ENCODE peak calls at places on chromosome 11, in six cellular contexts. U is Caco-2, W is A549, S is fibroblast of the aortic adventitia, A is HFF-Myc, X is choroid plexus epithelial cell. I is an unnamed sample.

GRCh38 chr11:47917643-47918369 is 62.6 kb upstream of the PTPRJ start:
- DNase-seq in U (peak), W (peak), S (peak), A (peak), X (peak), I (no peak)

GRCh38 chr11:21588754-21589153 is 604.1 kb upstream of the ANO5 start:
- DNase-seq in U (no peak), W (no peak), S (no peak), A (no peak), X (no peak), I (no peak)

GRCh38 chr11:64040684-64041267 is 5.0 kb downstream of the FLRT1 start:
- DNase-seq in U (peak), W (peak), S (no peak), A (no peak), X (no peak), I (no peak)

GRCh38 chr11:35387341-35387982 is 31.9 kb downstream of the SLC1A2 start:
- DNase-seq in U (no peak), W (peak), S (peak), A (no peak), X (no peak), I (no peak)

GRCh38 chr11:47337229-47337924 is 15.1 kb downstream of the MYBPC3 start:
- DNase-seq in U (peak), W (peak), S (no peak), A (no peak), X (no peak), I (no peak)

GRCh38 chr11:848988-849824 is 6.6 kb downstream of the TSPAN4 start:
- DNase-seq in U (peak), W (no peak), S (no peak), A (no peak), X (no peak), I (peak)

GRCh38 chr11:59813364-59813763 is 2.8 kb upstream of the MRPL16 start:
- DNase-seq in U (no peak), W (no peak), S (no peak), A (no peak), X (no peak), I (no peak)

GRCh38 chr11:69371731-69372588 is 78.0 kb downstream of the MYEOV start:
- DNase-seq in U (no peak), W (no peak), S (no peak), A (no peak), X (no peak), I (no peak)

GRCh38 chr11:123111465-123111864 is 49.5 kb upstream of the HSPA8 start:
- DNase-seq in U (peak), W (peak), S (peak), A (no peak), X (peak), I (peak)

GRCh38 chr11:1238767-1239595 is 16.1 kb downstream of the MUC5B start:
- DNase-seq in U (peak), W (no peak), S (no peak), A (no peak), X (no peak), I (no peak)

GRCh38 chr11:6320411-6321207 is at the start of gene CAVIN3:
- DNase-seq in U (peak), W (peak), S (peak), A (no peak), X (peak), I (no peak)

GRCh38 chr11:112769170-112769569 is 192.1 kb upstream of the NCAM1 start:
- DNase-seq in U (no peak), W (no peak), S (no peak), A (no peak), X (no peak), I (no peak)

GRCh38 chr11:14413307-14414072 is 54.5 kb upstream of the RRAS2 start:
- DNase-seq in U (peak), W (peak), S (peak), A (no peak), X (peak), I (no peak)

GRCh38 chr11:36157151-36157519 is 132.1 kb downstream of the COMMD9 start:
- DNase-seq in U (no peak), W (no peak), S (peak), A (no peak), X (no peak), I (no peak)

GRCh38 chr11:1230456-1231395 is 7.9 kb downstream of the MUC5B start:
- DNase-seq in U (peak), W (no peak), S (no peak), A (no peak), X (no peak), I (peak)

GRCh38 chr11:36313073-36313472 is 17.0 kb downstream of the PRR5L start:
- DNase-seq in U (no peak), W (no peak), S (no peak), A (no peak), X (no peak), I (no peak)

GRCh38 chr11:88335284-88335683 is 2.3 kb downstream of the CTSC start:
- DNase-seq in U (no peak), W (no peak), S (no peak), A (no peak), X (no peak), I (no peak)

DNA sequence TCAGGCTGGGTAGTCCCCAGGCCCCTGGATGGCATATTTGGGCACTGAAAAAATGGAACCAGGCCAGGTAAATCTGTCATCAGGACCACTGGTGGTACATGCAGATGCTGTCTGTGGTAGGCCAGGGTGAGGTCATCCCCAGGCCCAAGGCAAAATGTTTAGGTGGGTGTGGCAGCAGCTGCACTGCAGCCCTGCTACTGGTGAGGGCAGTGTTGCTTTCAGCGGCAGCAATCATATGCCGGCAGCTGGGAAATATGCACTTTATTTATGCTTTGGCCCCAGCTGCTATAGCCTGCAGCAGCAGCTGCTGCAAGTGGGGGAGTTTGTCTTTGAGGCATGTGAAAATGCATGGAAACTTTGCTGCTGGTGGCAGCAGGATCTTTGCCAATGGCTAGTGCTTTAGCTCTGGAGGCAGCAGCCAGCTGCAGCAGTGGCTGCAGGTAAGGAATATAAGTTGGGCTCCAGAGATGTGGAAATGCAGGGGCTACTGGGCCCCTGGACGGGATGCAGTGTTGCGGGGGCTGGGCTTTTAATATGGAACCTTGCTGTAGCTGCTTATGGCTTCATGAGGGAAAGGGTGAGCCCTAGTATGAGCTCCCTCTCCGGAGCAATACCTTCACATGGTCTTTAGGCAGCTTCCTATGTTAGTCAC is 365.7 kb upstream of the CADM1 start:
- DNase-seq in U (peak), W (peak), S (no peak), A (no peak), X (no peak), I (no peak)
- TF ChIP-seq CTCF in U (peak), W (no peak), S (no peak), A (no peak), X (no peak), I (peak)

GRCh38 chr11:66641834-66642233 is 3.3 kb downstream of the RBM4 start:
- DNase-seq in U (no peak), W (no peak), S (peak), A (no peak), X (no peak), I (no peak)

GRCh38 chr11:66639066-66639813 is 737 bp downstream of the RBM4 start:
- DNase-seq in U (peak), W (peak), S (peak), A (no peak), X (peak), I (no peak)

GRCh38 chr11:66636411-66636810 is 2.1 kb upstream of the RBM4 start:
- DNase-seq in U (no peak), W (no peak), S (no peak), A (no peak), X (no peak), I (no peak)

GRCh38 chr11:66637557-66638176 is 836 bp upstream of the RBM4 start:
- DNase-seq in U (no peak), W (no peak), S (no peak), A (peak), X (no peak), I (no peak)

DNA sequence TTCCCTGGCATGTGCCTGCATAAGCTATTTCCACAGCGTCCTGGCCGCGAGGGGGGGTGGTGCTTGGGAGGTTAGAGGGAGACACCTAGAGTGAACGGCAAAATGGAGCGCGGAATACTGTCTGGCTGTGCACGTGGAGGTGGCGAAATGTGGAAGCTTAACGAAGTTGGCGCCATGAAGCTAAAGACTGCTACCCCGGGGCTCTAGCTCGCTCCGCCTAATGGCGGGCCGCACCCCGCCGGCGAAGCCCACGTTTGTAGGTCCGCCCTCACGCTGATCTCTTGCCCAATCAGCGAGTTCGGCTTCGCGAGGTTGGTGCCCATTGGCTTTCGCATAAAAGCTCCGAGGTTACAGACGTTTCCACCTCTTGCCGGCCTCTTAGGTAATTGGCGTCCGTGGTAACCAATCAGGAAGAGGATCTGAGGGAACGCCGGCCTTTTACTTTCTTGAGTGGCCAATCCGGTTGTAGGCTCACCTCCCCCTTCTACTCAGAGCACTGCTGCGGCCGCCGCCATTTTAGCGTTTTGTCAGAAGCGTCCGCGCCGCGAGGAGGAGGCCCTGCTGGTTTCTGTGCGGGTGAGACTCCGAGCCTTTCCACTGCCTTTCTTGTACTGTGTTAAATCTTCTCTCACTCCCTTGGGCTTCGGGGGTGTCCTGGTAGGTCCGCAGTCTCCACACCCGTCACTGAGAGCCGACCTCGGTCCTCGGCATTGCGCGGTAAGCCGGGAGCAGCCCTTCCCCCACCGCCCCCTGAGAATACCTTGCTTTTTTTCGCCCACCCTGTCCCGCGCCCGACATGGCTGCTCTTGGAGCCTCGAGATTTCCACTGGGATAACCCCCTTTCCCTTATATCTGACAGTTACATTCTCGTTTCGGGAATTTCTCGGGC is at the start of gene RBM4:
- DNase-seq in U (peak), W (peak), S (peak), A (peak), X (peak), I (peak)
- TF ChIP-seq CTCF in U (no peak), W (peak), S (peak), A (no peak), X (peak), I (no peak)

DNA sequence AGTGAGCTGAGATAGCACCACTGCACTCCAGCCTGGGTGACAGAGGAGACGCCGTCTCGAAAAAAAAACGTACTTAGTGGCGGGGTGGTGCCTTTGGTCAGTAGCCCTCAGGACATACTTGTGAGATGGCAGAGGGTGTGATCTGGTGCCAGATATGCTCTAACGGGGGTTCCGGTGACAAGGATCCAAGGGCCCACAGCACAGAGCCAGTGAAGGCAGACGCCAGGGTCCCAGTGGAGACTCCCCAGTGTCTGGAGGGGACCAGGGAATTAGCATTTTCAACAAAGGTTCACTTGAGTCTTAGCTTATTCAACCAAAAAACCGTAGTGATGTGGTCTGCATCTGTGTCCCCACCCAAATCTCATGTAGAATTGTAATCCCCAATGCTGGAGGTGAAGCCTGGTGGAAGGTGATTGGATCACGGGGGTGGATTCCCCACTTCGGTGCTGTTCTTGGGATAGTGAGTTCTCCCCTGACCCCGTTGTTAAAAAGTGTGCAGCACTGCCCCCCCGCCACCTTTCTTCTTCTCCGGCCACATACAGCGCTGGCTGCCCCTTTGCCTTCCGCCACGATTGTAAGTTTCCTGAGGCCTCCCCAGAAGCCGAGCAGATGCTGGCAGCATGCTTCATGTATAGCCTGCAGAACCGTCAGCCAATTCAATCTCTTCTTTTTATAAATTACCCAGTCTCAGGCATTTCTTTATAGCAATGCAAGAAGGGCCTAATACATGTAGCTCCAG is 26.6 kb upstream of the OSBPL5 start:
- DNase-seq in U (no peak), W (no peak), S (no peak), A (no peak), X (no peak), I (no peak)
- TF ChIP-seq CTCF in U (no peak), W (no peak), S (no peak), A (no peak), X (no peak), I (no peak)

DNA sequence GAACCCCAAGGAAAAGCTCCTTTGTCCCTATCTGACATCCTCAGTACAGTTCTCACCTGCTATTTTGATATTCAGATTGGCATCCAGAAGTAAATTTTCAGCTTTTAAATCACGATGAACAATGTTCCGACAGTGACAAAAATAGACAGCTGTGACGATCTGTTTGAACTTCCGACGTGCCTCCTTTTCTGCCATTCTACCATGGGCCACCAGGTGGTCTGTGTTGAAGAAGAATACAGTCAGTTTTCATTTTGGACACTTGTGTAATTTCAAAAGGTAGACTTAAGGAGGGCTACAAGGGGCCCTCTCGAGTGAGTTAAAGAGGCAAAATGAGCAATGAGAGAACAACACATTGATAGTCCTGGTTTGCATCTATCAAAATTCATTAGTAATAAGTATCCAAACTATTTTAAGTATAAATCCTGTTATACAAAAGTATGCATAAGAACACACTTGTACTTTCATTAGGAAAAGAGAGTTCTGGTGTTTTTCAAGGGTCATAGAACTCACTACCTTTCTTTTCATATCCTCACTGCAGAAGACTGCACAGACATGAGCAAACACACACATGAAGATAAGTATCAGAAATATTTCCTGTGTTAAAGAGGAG is 89.8 kb upstream of the APOA1 start:
- DNase-seq in U (peak), W (no peak), S (no peak), A (no peak), X (peak), I (no peak)
- TF ChIP-seq CTCF in U (peak), W (no peak), S (peak), A (peak), X (peak), I (peak)

DNA sequence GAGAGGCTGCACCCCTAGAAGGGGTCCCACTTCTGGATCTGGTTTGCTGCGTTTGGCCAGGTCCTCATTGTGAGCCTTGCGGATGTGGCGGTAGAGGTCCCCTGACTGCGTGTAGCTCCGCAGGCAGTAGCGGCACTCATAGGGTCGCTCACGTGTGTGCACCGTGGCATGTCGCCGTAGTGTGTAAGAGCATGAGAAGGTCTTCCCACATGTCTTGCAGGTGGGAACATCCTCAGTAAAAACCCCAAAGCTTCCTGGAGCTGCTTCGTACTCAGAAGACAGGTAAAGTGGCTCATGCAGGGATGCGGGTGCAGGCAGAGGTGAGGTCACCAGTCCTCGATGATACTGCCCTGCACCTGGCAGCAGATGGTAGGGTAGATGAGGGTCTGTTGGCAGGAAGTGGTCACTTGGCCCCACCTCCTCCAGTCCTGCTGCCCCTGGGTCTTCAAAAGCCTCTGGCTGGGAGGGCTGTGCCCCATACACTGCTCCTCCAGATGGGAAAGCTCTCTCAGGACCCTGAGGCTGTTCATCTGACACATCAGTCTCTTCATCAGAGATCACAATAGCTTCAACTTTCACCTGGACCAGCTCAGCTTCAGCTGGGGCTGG is 1.7 kb downstream of the ZBTB3 start:
- DNase-seq in U (no peak), W (no peak), S (no peak), A (no peak), X (no peak), I (no peak)
- TF ChIP-seq CTCF in U (no peak), W (no peak), S (no peak), A (no peak), X (no peak), I (no peak)

GRCh38 chr11:86418929-86419328 is 44.2 kb downstream of the CCDC81 start:
- DNase-seq in U (peak), W (peak), S (peak), A (no peak), X (peak), I (no peak)
- TF ChIP-seq CTCF in U (peak), W (no peak), S (peak), A (peak), X (peak), I (peak)

GRCh38 chr11:66868726-66869291 is 11.9 kb downstream of the LRFN4 start:
- DNase-seq in U (peak), W (peak), S (no peak), A (no peak), X (no peak), I (no peak)
- TF ChIP-seq CTCF in U (peak), W (peak), S (no peak), A (peak), X (no peak), I (no peak)

GRCh38 chr11:16958833-16959232 is 55.4 kb downstream of the PLEKHA7 start:
- DNase-seq in U (no peak), W (no peak), S (no peak), A (no peak), X (no peak), I (no peak)
- TF ChIP-seq CTCF in U (no peak), W (no peak), S (no peak), A (no peak), X (no peak), I (no peak)

I was measured in D721Med.